ENCODE peak calls at places on chromosomes 11 and 22, in six cellular contexts. One of them, this sample, is unnamed.
A peak's percentile ranks its signal among the peaks of the same experiment; 100 is the strongest.

GRCh38 chr11:64745523-64746328 is 1.8 kb upstream of the RASGRP2 start:
- DNase-seq in activated CD8-positive, alpha-beta memory T cell treated with anti-CD3 and anti-CD28 coated beads, Interleukin-2, amount 50 U/mL, for 4 hours: peak; percentile 79
- DNase-seq in AG10803: peak; percentile 28
- DNase-seq in epithelial cell of esophagus: no peak
- DNase-seq in colonic mucosa: peak; percentile 60
- DNase-seq in GM04503: no peak
- DNase-seq in this sample: peak; percentile 89

GRCh38 chr11:18012314-18012905 is 437 bp downstream of the SERGEF start:
- DNase-seq in activated CD8-positive, alpha-beta memory T cell treated with anti-CD3 and anti-CD28 coated beads, Interleukin-2, amount 50 U/mL, for 4 hours: no peak
- DNase-seq in AG10803: peak; percentile 13
- DNase-seq in epithelial cell of esophagus: peak; percentile 36
- DNase-seq in colonic mucosa: peak; percentile 35
- DNase-seq in GM04503: no peak
- DNase-seq in this sample: peak; percentile 80

GRCh38 chr11:18295316-18295715 is 26.6 kb downstream of the HPS5 start:
- DNase-seq in activated CD8-positive, alpha-beta memory T cell treated with anti-CD3 and anti-CD28 coated beads, Interleukin-2, amount 50 U/mL, for 4 hours: no peak
- DNase-seq in AG10803: no peak
- DNase-seq in epithelial cell of esophagus: no peak
- DNase-seq in colonic mucosa: no peak
- DNase-seq in GM04503: no peak
- DNase-seq in this sample: no peak

GRCh38 chr22:32202539-32203180 is 2.2 kb downstream of the RFPL2 start:
- DNase-seq in activated CD8-positive, alpha-beta memory T cell treated with anti-CD3 and anti-CD28 coated beads, Interleukin-2, amount 50 U/mL, for 4 hours: no peak
- DNase-seq in AG10803: peak; percentile 23
- DNase-seq in epithelial cell of esophagus: peak; percentile 57
- DNase-seq in colonic mucosa: peak; percentile 71
- DNase-seq in GM04503: peak; percentile 5
- DNase-seq in this sample: peak; percentile 85

GRCh38 chr11:57213282-57214086 is 23.6 kb downstream of the APLNR start:
- DNase-seq in activated CD8-positive, alpha-beta memory T cell treated with anti-CD3 and anti-CD28 coated beads, Interleukin-2, amount 50 U/mL, for 4 hours: no peak
- DNase-seq in AG10803: peak; percentile 46
- DNase-seq in epithelial cell of esophagus: no peak
- DNase-seq in colonic mucosa: no peak
- DNase-seq in GM04503: no peak
- DNase-seq in this sample: peak; percentile 84

GRCh38 chr11:62116458-62116857 is 7.4 kb upstream of the INCENP start:
- DNase-seq in activated CD8-positive, alpha-beta memory T cell treated with anti-CD3 and anti-CD28 coated beads, Interleukin-2, amount 50 U/mL, for 4 hours: no peak
- DNase-seq in AG10803: no peak
- DNase-seq in epithelial cell of esophagus: no peak
- DNase-seq in colonic mucosa: no peak
- DNase-seq in GM04503: no peak
- DNase-seq in this sample: no peak

GRCh38 chr11:66969584-66970205 is 5.4 kb upstream of the C11orf86 start:
- DNase-seq in activated CD8-positive, alpha-beta memory T cell treated with anti-CD3 and anti-CD28 coated beads, Interleukin-2, amount 50 U/mL, for 4 hours: no peak
- DNase-seq in AG10803: peak; percentile 99
- DNase-seq in epithelial cell of esophagus: no peak
- DNase-seq in colonic mucosa: no peak
- DNase-seq in GM04503: peak; percentile 96
- DNase-seq in this sample: no peak

GRCh38 chr11:1300569-1301187 is 8.8 kb downstream of the TOLLIP start:
- DNase-seq in activated CD8-positive, alpha-beta memory T cell treated with anti-CD3 and anti-CD28 coated beads, Interleukin-2, amount 50 U/mL, for 4 hours: no peak
- DNase-seq in AG10803: no peak
- DNase-seq in epithelial cell of esophagus: no peak
- DNase-seq in colonic mucosa: peak; percentile 14
- DNase-seq in GM04503: no peak
- DNase-seq in this sample: peak; percentile 37

GRCh38 chr11:121159721-121160120 is 58.7 kb downstream of the TECTA start:
- DNase-seq in activated CD8-positive, alpha-beta memory T cell treated with anti-CD3 and anti-CD28 coated beads, Interleukin-2, amount 50 U/mL, for 4 hours: no peak
- DNase-seq in AG10803: no peak
- DNase-seq in epithelial cell of esophagus: no peak
- DNase-seq in colonic mucosa: no peak
- DNase-seq in GM04503: no peak
- DNase-seq in this sample: no peak

GRCh38 chr22:41410311-41410751 is 28.6 kb downstream of the TEF start:
- DNase-seq in activated CD8-positive, alpha-beta memory T cell treated with anti-CD3 and anti-CD28 coated beads, Interleukin-2, amount 50 U/mL, for 4 hours: no peak
- DNase-seq in AG10803: no peak
- DNase-seq in epithelial cell of esophagus: no peak
- DNase-seq in colonic mucosa: no peak
- DNase-seq in GM04503: no peak
- DNase-seq in this sample: no peak

GRCh38 chr11:68843052-68843561 is 1.4 kb upstream of the CPT1A start:
- DNase-seq in activated CD8-positive, alpha-beta memory T cell treated with anti-CD3 and anti-CD28 coated beads, Interleukin-2, amount 50 U/mL, for 4 hours: peak; percentile 48
- DNase-seq in AG10803: peak; percentile 41
- DNase-seq in epithelial cell of esophagus: no peak
- DNase-seq in colonic mucosa: peak; percentile 32
- DNase-seq in GM04503: no peak
- DNase-seq in this sample: peak; percentile 71

GRCh38 chr22:49303781-49304461 is 523.8 kb downstream of the BRD1 start:
- DNase-seq in activated CD8-positive, alpha-beta memory T cell treated with anti-CD3 and anti-CD28 coated beads, Interleukin-2, amount 50 U/mL, for 4 hours: peak; percentile 10
- DNase-seq in AG10803: no peak
- DNase-seq in epithelial cell of esophagus: no peak
- DNase-seq in colonic mucosa: peak; percentile 14
- DNase-seq in GM04503: no peak
- DNase-seq in this sample: peak; percentile 37

GRCh38 chr11:108117746-108118371 is 3.5 kb upstream of the ACAT1 start:
- DNase-seq in activated CD8-positive, alpha-beta memory T cell treated with anti-CD3 and anti-CD28 coated beads, Interleukin-2, amount 50 U/mL, for 4 hours: no peak
- DNase-seq in AG10803: peak; percentile 73
- DNase-seq in epithelial cell of esophagus: peak; percentile 57
- DNase-seq in colonic mucosa: no peak
- DNase-seq in GM04503: no peak
- DNase-seq in this sample: no peak

This sample was measured in endodermal cell.